ENCODE peak calls at places on chromosomes 6 and 20, in five cellular contexts. I, K, M, Y and G are unnamed samples.

GRCh38 chr20:45011108-45011526 is 44.8 kb downstream of the STK4 start:
- DNase-seq in I (peak), K (peak), M (peak), Y (peak), G (peak)

GRCh38 chr20:47557218-47557617 is 55.5 kb downstream of the NCOA3 start:
- DNase-seq in I (no peak), K (no peak), M (no peak), Y (no peak), G (no peak)

GRCh38 chr6:139051396-139052070 is 23.0 kb downstream of the ABRACL start:
- DNase-seq in I (no peak), K (no peak), M (no peak), Y (no peak), G (no peak)

GRCh38 chr6:149934249-149935156 is 7.3 kb upstream of the ULBP2 start:
- DNase-seq in I (peak), K (peak), M (peak), Y (peak), G (peak)

GRCh38 chr20:54456423-54456822 is 19.0 kb upstream of the DOK5 start:
- DNase-seq in I (no peak), K (no peak), M (no peak), Y (peak), G (no peak)

GRCh38 chr6:33202799-33203198 is 1.7 kb upstream of the HSD17B8 start:
- DNase-seq in I (no peak), K (no peak), M (no peak), Y (no peak), G (no peak)

GRCh38 chr6:135938588-135939215 is 87.2 kb downstream of the PDE7B start:
- DNase-seq in I (peak), K (no peak), M (peak), Y (peak), G (peak)

GRCh38 chr20:63028461-63028921 is 21.7 kb upstream of the BHLHE23 start:
- DNase-seq in I (no peak), K (no peak), M (no peak), Y (no peak), G (no peak)

GRCh38 chr6:98945311-98946005 is 2.3 kb downstream of the FBXL4 start:
- DNase-seq in I (no peak), K (no peak), M (no peak), Y (no peak), G (no peak)

GRCh38 chr6:8904754-8905153 is 469.4 kb upstream of the SLC35B3 start:
- DNase-seq in I (no peak), K (no peak), M (no peak), Y (peak), G (no peak)

GRCh38 chr20:1005452-1006027 is 3.4 kb upstream of the RSPO4 start:
- DNase-seq in I (peak), K (peak), M (peak), Y (peak), G (peak)

GRCh38 chr6:137717074-137718073 is 149.7 kb upstream of the TNFAIP3 start:
- DNase-seq in I (no peak), K (peak), M (no peak), Y (peak), G (peak)

GRCh38 chr20:15942130-15942529 is 631.1 kb downstream of the KIF16B start:
- DNase-seq in I (no peak), K (peak), M (no peak), Y (peak), G (no peak)

GRCh38 chr6:170080169-170080827 is 210.6 kb downstream of the DLL1 start:
- DNase-seq in I (no peak), K (no peak), M (no peak), Y (no peak), G (no peak)

GRCh38 chr6:19214231-19214630 is 622.9 kb upstream of the ID4 start:
- DNase-seq in I (no peak), K (no peak), M (no peak), Y (no peak), G (no peak)

GRCh38 chr20:35708502-35708901 is 9.3 kb downstream of the ROMO1 start:
- DNase-seq in I (no peak), K (no peak), M (no peak), Y (no peak), G (no peak)

GRCh38 chr20:4160761-4161305 is 145.5 kb upstream of the RNF24 start:
- DNase-seq in I (peak), K (no peak), M (peak), Y (peak), G (peak)

GRCh38 chr6:161439093-161439492 is 165.2 kb upstream of the AGPAT4 start:
- DNase-seq in I (peak), K (peak), M (peak), Y (peak), G (peak)

GRCh38 chr6:1701668-1702353 is 92.1 kb downstream of the FOXC1 start:
- DNase-seq in I (peak), K (no peak), M (peak), Y (peak), G (peak)

GRCh38 chr20:4730782-4731181 is 9.1 kb downstream of the PRND start:
- DNase-seq in I (peak), K (no peak), M (peak), Y (no peak), G (no peak)

GRCh38 chr6:36301781-36302180 is 31.9 kb downstream of the PNPLA1 start:
- DNase-seq in I (peak), K (no peak), M (no peak), Y (no peak), G (no peak)

GRCh38 chr6:84740385-84740784 is 24.0 kb downstream of the TBX18 start:
- DNase-seq in I (no peak), K (no peak), M (no peak), Y (no peak), G (no peak)

GRCh38 chr6:84825461-84825860 is 61.1 kb upstream of the TBX18 start:
- DNase-seq in I (no peak), K (peak), M (peak), Y (peak), G (peak)

GRCh38 chr20:24131684-24132083 is 143.1 kb upstream of the GGTLC1 start:
- DNase-seq in I (no peak), K (no peak), M (no peak), Y (peak), G (no peak)

GRCh38 chr6:87154641-87155271 is 609 bp upstream of the ZNF292 start:
- DNase-seq in I (peak), K (peak), M (peak), Y (peak), G (peak)

GRCh38 chr20:58633161-58634035 is 17.7 kb upstream of the STX16 start:
- DNase-seq in I (no peak), K (no peak), M (no peak), Y (no peak), G (no peak)

GRCh38 chr6:21808045-21808470 is 214.5 kb downstream of the SOX4 start:
- DNase-seq in I (peak), K (peak), M (peak), Y (peak), G (peak)

GRCh38 chr6:123094768-123095167 is 98.7 kb downstream of the CLVS2 start:
- DNase-seq in I (no peak), K (no peak), M (no peak), Y (no peak), G (no peak)

GRCh38 chr6:106199331-106199730 is 113.2 kb downstream of the PRDM1 start:
- DNase-seq in I (no peak), K (no peak), M (no peak), Y (no peak), G (no peak)
- H3K27ac ChIP-seq in I (no peak), K (peak), M (no peak), Y (no peak), G (peak)

DNA sequence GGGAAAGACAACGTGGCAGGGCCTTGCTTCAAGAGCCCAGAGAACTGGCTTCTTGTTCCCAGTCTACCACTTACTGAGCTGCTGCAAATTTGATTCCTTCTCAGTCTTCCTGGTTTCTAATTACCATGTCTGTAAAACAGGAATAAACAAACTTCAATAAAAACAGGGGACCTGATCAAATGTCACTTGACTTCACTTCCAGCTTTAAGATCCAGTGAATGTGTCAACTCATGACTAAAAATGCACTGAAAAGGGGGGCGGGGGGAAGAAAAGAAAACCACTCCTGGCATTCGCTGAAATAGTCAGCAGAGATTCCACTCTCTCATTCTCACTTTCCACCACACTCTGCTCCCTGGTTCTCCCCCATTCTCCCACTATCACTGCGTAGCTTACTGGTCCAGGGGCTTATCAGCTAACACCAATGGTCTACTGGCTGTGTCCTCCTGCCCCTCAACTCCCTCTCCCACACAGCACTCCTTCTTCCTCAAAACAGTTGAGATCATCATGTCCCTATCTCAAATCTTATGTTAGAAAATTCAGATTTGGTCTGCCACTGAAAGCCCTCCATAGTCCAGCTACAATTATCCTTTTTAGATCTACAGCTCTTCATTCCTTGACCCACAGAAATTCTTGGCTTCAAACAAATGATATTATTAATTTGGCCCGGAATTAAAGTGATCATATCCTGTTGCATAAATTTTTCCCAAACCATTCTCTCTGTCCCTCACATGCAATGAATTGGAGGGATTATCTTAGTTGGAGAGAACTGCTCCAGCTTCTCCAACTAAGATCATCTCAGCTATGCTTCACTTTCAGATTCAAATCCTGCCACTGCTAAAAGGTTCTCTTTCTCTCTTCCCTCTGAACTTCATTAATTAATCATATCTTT is 494.4 kb upstream of the MARCKS start:
- DNase-seq in I (peak), K (no peak), M (no peak), Y (peak), G (peak)
- H3K4me2 ChIP-seq in I (peak), K (no peak), M (no peak), Y (peak), G (peak)

GRCh38 chr6:44800171-44800671 is 412.7 kb downstream of the CDC5L start:
- DNase-seq in I (peak), K (peak), M (peak), Y (peak), G (peak)
- H3K27ac ChIP-seq in I (no peak), K (no peak), M (no peak), Y (no peak), G (no peak)

DNA sequence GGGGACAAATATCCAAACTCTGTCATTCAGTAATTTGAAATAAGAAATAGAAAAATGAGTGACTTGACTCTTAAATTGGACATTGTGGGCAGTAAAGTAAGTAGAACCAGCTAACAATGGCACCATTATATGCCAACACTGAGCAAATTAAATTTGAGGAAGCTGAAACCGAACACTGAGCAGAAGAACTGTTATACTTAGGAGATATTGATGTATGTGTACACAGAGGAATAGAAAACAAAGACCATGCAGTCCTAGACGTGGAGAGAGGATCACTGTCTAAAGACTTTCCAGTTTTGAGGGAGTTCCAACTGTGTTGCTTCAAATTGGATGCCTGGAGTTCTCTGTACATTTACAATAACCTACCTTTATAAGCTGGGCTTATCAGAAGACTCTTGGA is 427.0 kb upstream of the EYS start:
- DNase-seq in I (no peak), K (no peak), M (no peak), Y (no peak), G (no peak)
- H3K4me2 ChIP-seq in I (no peak), K (no peak), M (no peak), Y (no peak), G (no peak)

GRCh38 chr6:30826961-30827342 is 57.4 kb upstream of the DDR1 start:
- DNase-seq in I (no peak), K (peak), M (no peak), Y (peak), G (no peak)
- H3K27ac ChIP-seq in I (peak), K (peak), M (no peak), Y (peak), G (no peak)